ENCODE peak calls at places on chromosomes 1 and 21, in four cellular contexts. One of them, this sample, is unnamed.

GRCh38 chr1:39158330-39159086 is 46.0 kb upstream of the MACF1 start:
- DNase-seq in K562: peak
- DNase-seq in HepG2: peak
- DNase-seq in GM12878: peak
- DNase-seq in this sample: no peak

GRCh38 chr21:21232320-21232719 is 234.1 kb downstream of the NCAM2 start:
- DNase-seq in K562: peak
- DNase-seq in HepG2: no peak
- DNase-seq in GM12878: no peak
- DNase-seq in this sample: peak

GRCh38 chr1:47843059-47843458 is 154.1 kb downstream of the TRABD2B start:
- DNase-seq in K562: no peak
- DNase-seq in HepG2: no peak
- DNase-seq in GM12878: no peak
- DNase-seq in this sample: no peak

GRCh38 chr1:205594846-205595245 is 37.0 kb downstream of the ELK4 start:
- DNase-seq in K562: no peak
- DNase-seq in HepG2: no peak
- DNase-seq in GM12878: no peak
- DNase-seq in this sample: no peak

GRCh38 chr1:1916882-1917281 is 1.8 kb downstream of the CALML6 start:
- DNase-seq in K562: no peak
- DNase-seq in HepG2: no peak
- DNase-seq in GM12878: no peak
- DNase-seq in this sample: no peak

GRCh38 chr21:17436626-17437111 is 76.2 kb upstream of the CXADR start:
- DNase-seq in K562: no peak
- DNase-seq in HepG2: peak
- DNase-seq in GM12878: no peak
- DNase-seq in this sample: peak

GRCh38 chr1:168361252-168361651 is 80.6 kb downstream of the TBX19 start:
- DNase-seq in K562: no peak
- DNase-seq in HepG2: no peak
- DNase-seq in GM12878: no peak
- DNase-seq in this sample: no peak

GRCh38 chr1:167206166-167206835 is 14.4 kb upstream of the POU2F1 start:
- DNase-seq in K562: no peak
- DNase-seq in HepG2: no peak
- DNase-seq in GM12878: no peak
- DNase-seq in this sample: no peak

GRCh38 chr1:58041621-58042020 is 504.9 kb downstream of the OMA1 start:
- DNase-seq in K562: no peak
- DNase-seq in HepG2: no peak
- DNase-seq in GM12878: no peak
- DNase-seq in this sample: no peak

GRCh38 chr1:96882096-96882495 is 160.5 kb downstream of the PTBP2 start:
- DNase-seq in K562: no peak
- DNase-seq in HepG2: no peak
- DNase-seq in GM12878: no peak
- DNase-seq in this sample: no peak

GRCh38 chr1:40014812-40015594 is 25.5 kb upstream of the CAP1 start:
- DNase-seq in K562: no peak
- DNase-seq in HepG2: no peak
- DNase-seq in GM12878: no peak
- DNase-seq in this sample: no peak

GRCh38 chr1:17837631-17838030 is 82.5 kb downstream of the ACTL8 start:
- DNase-seq in K562: no peak
- DNase-seq in HepG2: no peak
- DNase-seq in GM12878: no peak
- DNase-seq in this sample: no peak

GRCh38 chr1:51210676-51211075 is 25.4 kb upstream of the RNF11 start:
- DNase-seq in K562: no peak
- DNase-seq in HepG2: no peak
- DNase-seq in GM12878: no peak
- DNase-seq in this sample: no peak

GRCh38 chr21:45378258-45378966 is 26.6 kb upstream of the COL18A1 start:
- DNase-seq in K562: no peak
- DNase-seq in HepG2: no peak
- DNase-seq in GM12878: no peak
- DNase-seq in this sample: no peak

GRCh38 chr21:44703731-44704635 is 7.0 kb downstream of the KRTAP10-12 start:
- DNase-seq in K562: no peak
- DNase-seq in HepG2: no peak
- DNase-seq in GM12878: no peak
- DNase-seq in this sample: peak

GRCh38 chr1:230866171-230866811 is 2.0 kb downstream of the C1orf198 start:
- DNase-seq in K562: peak
- DNase-seq in HepG2: no peak
- DNase-seq in GM12878: no peak
- DNase-seq in this sample: no peak

GRCh38 chr1:167767794-167768193 is 46.0 kb downstream of the MPZL1 start:
- DNase-seq in K562: no peak
- DNase-seq in HepG2: no peak
- DNase-seq in GM12878: no peak
- DNase-seq in this sample: no peak

GRCh38 chr1:206593351-206593925 is 18.8 kb downstream of the EIF2D start:
- DNase-seq in K562: no peak
- DNase-seq in HepG2: no peak
- DNase-seq in GM12878: no peak
- DNase-seq in this sample: no peak

GRCh38 chr1:1775364-1776226 is 2.7 kb downstream of the NADK start:
- DNase-seq in K562: peak
- DNase-seq in HepG2: no peak
- DNase-seq in GM12878: no peak
- DNase-seq in this sample: no peak

GRCh38 chr1:7069888-7070287 is 284.6 kb downstream of the CAMTA1 start:
- DNase-seq in K562: no peak
- DNase-seq in HepG2: no peak
- DNase-seq in GM12878: no peak
- DNase-seq in this sample: peak

GRCh38 chr21:40615503-40616376 is 231.2 kb downstream of the DSCAM start:
- DNase-seq in K562: no peak
- DNase-seq in HepG2: no peak
- DNase-seq in GM12878: no peak
- DNase-seq in this sample: no peak

GRCh38 chr1:86370627-86371026 is 25.5 kb downstream of the ODF2L start:
- DNase-seq in K562: no peak
- DNase-seq in HepG2: no peak
- DNase-seq in GM12878: no peak
- DNase-seq in this sample: no peak

GRCh38 chr1:43395523-43395922 is 5.8 kb downstream of the SZT2 start:
- DNase-seq in K562: no peak
- DNase-seq in HepG2: no peak
- DNase-seq in GM12878: no peak
- DNase-seq in this sample: no peak

GRCh38 chr1:109850827-109851226 is 59.8 kb upstream of the CSF1 start:
- DNase-seq in K562: no peak
- DNase-seq in HepG2: no peak
- DNase-seq in GM12878: no peak
- DNase-seq in this sample: no peak

GRCh38 chr1:178599087-178599486 is 86.2 kb downstream of the TEX35 start:
- DNase-seq in K562: no peak
- DNase-seq in HepG2: no peak
- DNase-seq in GM12878: no peak
- DNase-seq in this sample: no peak

GRCh38 chr1:101112051-101112770 is 86.6 kb upstream of the DPH5 start:
- DNase-seq in K562: peak
- DNase-seq in HepG2: no peak
- DNase-seq in GM12878: peak
- DNase-seq in this sample: no peak

GRCh38 chr1:59290173-59290954 is 6.5 kb upstream of the FGGY start:
- DNase-seq in K562: peak
- DNase-seq in HepG2: peak
- DNase-seq in GM12878: no peak
- DNase-seq in this sample: peak

GRCh38 chr1:40381268-40382109 is 8.0 kb downstream of the SMAP2 start:
- DNase-seq in K562: no peak
- DNase-seq in HepG2: no peak
- DNase-seq in GM12878: no peak
- DNase-seq in this sample: no peak

GRCh38 chr1:110617116-110617515 is 11.0 kb upstream of the KCNA2 start:
- DNase-seq in K562: no peak
- DNase-seq in HepG2: no peak
- DNase-seq in GM12878: no peak
- DNase-seq in this sample: no peak

GRCh38 chr21:27329255-27329851 is 362.5 kb upstream of the ADAMTS5 start:
- DNase-seq in K562: no peak
- DNase-seq in HepG2: no peak
- DNase-seq in GM12878: no peak
- DNase-seq in this sample: no peak

GRCh38 chr1:36411674-36412648 is 14.3 kb upstream of the LSM10 start:
- DNase-seq in K562: peak
- DNase-seq in HepG2: peak
- DNase-seq in GM12878: no peak
- DNase-seq in this sample: no peak

GRCh38 chr1:58251415-58252073 is 295.0 kb downstream of the OMA1 start:
- DNase-seq in K562: peak
- DNase-seq in HepG2: peak
- DNase-seq in GM12878: no peak
- DNase-seq in this sample: peak

GRCh38 chr1:110262846-110263631 is 52.9 kb downstream of the KCNC4 start:
- DNase-seq in K562: peak
- DNase-seq in HepG2: no peak
- DNase-seq in GM12878: no peak
- DNase-seq in this sample: no peak

GRCh38 chr1:246527402-246528088 is 20.5 kb upstream of the SMYD3 start:
- DNase-seq in K562: no peak
- DNase-seq in HepG2: no peak
- DNase-seq in GM12878: no peak
- DNase-seq in this sample: no peak

GRCh38 chr1:246526380-246526779 is 19.3 kb upstream of the SMYD3 start:
- DNase-seq in K562: no peak
- DNase-seq in HepG2: no peak
- DNase-seq in GM12878: no peak
- DNase-seq in this sample: no peak

GRCh38 chr1:246530482-246530881 is 23.4 kb upstream of the SMYD3 start:
- DNase-seq in K562: no peak
- DNase-seq in HepG2: no peak
- DNase-seq in GM12878: no peak
- DNase-seq in this sample: no peak

GRCh38 chr1:246526915-246527314 is 19.8 kb upstream of the SMYD3 start:
- DNase-seq in K562: peak
- DNase-seq in HepG2: no peak
- DNase-seq in GM12878: no peak
- DNase-seq in this sample: no peak

GRCh38 chr1:246528933-246529731 is 22.1 kb upstream of the SMYD3 start:
- DNase-seq in K562: no peak
- DNase-seq in HepG2: peak
- DNase-seq in GM12878: no peak
- DNase-seq in this sample: no peak
- TF ChIP-seq MAX in K562: no peak
- TF ChIP-seq MAX in HepG2: peak
- TF ChIP-seq MAX in GM12878: no peak
- TF ChIP-seq MAX in this sample: no peak

GRCh38 chr21:32482565-32483292 is 70.2 kb downstream of the EVA1C start:
- DNase-seq in K562: no peak
- DNase-seq in HepG2: no peak
- DNase-seq in GM12878: no peak
- DNase-seq in this sample: no peak

GRCh38 chr21:32481875-32482408 is 69.4 kb downstream of the EVA1C start:
- DNase-seq in K562: no peak
- DNase-seq in HepG2: no peak
- DNase-seq in GM12878: no peak
- DNase-seq in this sample: no peak

GRCh38 chr21:32484706-32485380 is 72.3 kb downstream of the EVA1C start:
- DNase-seq in K562: no peak
- DNase-seq in HepG2: no peak
- DNase-seq in GM12878: no peak
- DNase-seq in this sample: no peak

GRCh38 chr21:32480381-32480780 is 67.9 kb downstream of the EVA1C start:
- DNase-seq in K562: no peak
- DNase-seq in HepG2: no peak
- DNase-seq in GM12878: no peak
- DNase-seq in this sample: no peak

GRCh38 chr21:32483293-32483595 is 70.7 kb downstream of the EVA1C start:
- DNase-seq in K562: no peak
- DNase-seq in HepG2: no peak
- DNase-seq in GM12878: no peak
- DNase-seq in this sample: no peak
- TF ChIP-seq NFIC in K562: no peak
- TF ChIP-seq NFIC in HepG2: no peak
- TF ChIP-seq NFIC in GM12878: no peak
- TF ChIP-seq NFIC in this sample: no peak

DNA sequence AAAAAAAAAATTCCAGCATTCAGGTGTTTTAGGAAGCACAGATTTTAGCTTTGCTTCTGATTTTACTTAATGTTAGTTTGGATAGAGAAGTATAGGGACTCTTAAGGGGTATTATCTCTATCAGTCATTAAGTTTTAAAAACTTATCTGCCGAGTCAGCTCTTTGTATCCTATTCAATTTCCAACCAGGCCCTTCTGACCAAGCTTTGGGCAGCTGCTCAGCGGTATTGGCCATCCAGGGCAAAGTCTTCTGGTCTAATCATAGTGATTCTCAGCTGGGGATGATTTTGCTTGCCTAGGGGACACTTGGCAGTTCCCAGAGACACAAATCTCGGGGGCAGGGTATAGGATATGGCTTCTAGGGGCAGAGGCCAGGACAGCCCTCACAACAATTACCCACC is 47.6 kb downstream of the BACH1 start:
- DNase-seq in K562: no peak
- DNase-seq in HepG2: no peak
- DNase-seq in GM12878: no peak
- DNase-seq in this sample: no peak
- TF ChIP-seq MAX in K562: no peak
- TF ChIP-seq MAX in HepG2: no peak
- TF ChIP-seq MAX in GM12878: no peak
- TF ChIP-seq MAX in this sample: no peak

GRCh38 chr1:92826792-92827191 is 5.0 kb upstream of the RPL5 start:
- DNase-seq in K562: peak
- DNase-seq in HepG2: no peak
- DNase-seq in GM12878: no peak
- DNase-seq in this sample: no peak

GRCh38 chr1:92817986-92818764 is 13.7 kb upstream of the RPL5 start:
- DNase-seq in K562: peak
- DNase-seq in HepG2: no peak
- DNase-seq in GM12878: no peak
- DNase-seq in this sample: peak

GRCh38 chr1:92820551-92820950 is 11.3 kb upstream of the RPL5 start:
- DNase-seq in K562: no peak
- DNase-seq in HepG2: no peak
- DNase-seq in GM12878: no peak
- DNase-seq in this sample: no peak

GRCh38 chr1:92820024-92820423 is 11.8 kb upstream of the RPL5 start:
- DNase-seq in K562: no peak
- DNase-seq in HepG2: no peak
- DNase-seq in GM12878: no peak
- DNase-seq in this sample: no peak

DNA sequence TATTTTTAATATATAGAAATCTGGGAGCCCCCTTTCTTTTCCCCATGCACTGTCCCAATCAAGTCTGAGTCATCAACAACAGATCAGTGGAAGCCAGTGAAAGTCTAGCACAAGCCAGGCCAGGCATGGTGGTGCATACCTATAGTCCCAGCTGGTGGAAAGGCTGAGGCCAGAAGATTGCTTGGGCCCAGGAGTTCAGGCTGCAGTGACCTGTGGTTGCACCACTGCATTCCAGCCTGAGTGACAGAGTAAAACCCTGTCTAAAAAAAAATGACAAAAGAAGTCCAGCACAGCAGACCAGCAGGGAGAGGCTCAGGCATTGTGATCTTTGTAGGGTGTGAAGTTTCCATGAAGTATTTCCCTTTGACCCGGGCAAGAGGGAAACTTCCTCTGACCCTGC is 8.9 kb upstream of the RPL5 start:
- DNase-seq in K562: peak
- DNase-seq in HepG2: peak
- DNase-seq in GM12878: no peak
- DNase-seq in this sample: no peak
- TF ChIP-seq NFIC in K562: no peak
- TF ChIP-seq NFIC in HepG2: no peak
- TF ChIP-seq NFIC in GM12878: no peak
- TF ChIP-seq NFIC in this sample: no peak